ENCODE peak calls at places on chromosomes 3 and 15, in seven cellular contexts. One of them, this sample, is unnamed.

GRCh38 chr3:21290557-21290956 is 460.5 kb downstream of the ZNF385D start:
- DNase-seq in IMR-90: no peak
- DNase-seq in CD8-positive, alpha-beta memory T cell: no peak
- DNase-seq in GM23338: peak
- DNase-seq in heart left ventricle: no peak
- DNase-seq in GM23248: no peak
- DNase-seq in BJ: no peak
- DNase-seq in this sample: no peak

GRCh38 chr15:38271895-38272294 is 19.3 kb downstream of the SPRED1 start:
- DNase-seq in IMR-90: no peak
- DNase-seq in GM23338: no peak
- DNase-seq in CD8-positive, alpha-beta memory T cell: no peak
- DNase-seq in GM23248: no peak
- DNase-seq in BJ: no peak
- DNase-seq in heart left ventricle: no peak
- DNase-seq in this sample: no peak

GRCh38 chr3:160400631-160401150 is 1.2 kb downstream of the SMC4 start:
- DNase-seq in BJ: no peak
- DNase-seq in IMR-90: no peak
- DNase-seq in GM23338: peak
- DNase-seq in CD8-positive, alpha-beta memory T cell: peak
- DNase-seq in GM23248: peak
- DNase-seq in heart left ventricle: peak
- DNase-seq in this sample: no peak

GRCh38 chr3:126731044-126731443 is 27.0 kb downstream of the CHCHD6 start:
- DNase-seq in GM23248: no peak
- DNase-seq in IMR-90: no peak
- DNase-seq in GM23338: no peak
- DNase-seq in CD8-positive, alpha-beta memory T cell: no peak
- DNase-seq in BJ: no peak
- DNase-seq in heart left ventricle: no peak
- DNase-seq in this sample: no peak

GRCh38 chr15:49370782-49371181 is 52.3 kb upstream of the FGF7 start:
- DNase-seq in GM23248: peak
- DNase-seq in BJ: no peak
- DNase-seq in heart left ventricle: no peak
- DNase-seq in IMR-90: peak
- DNase-seq in CD8-positive, alpha-beta memory T cell: no peak
- DNase-seq in GM23338: no peak
- DNase-seq in this sample: peak

GRCh38 chr15:51128701-51129100 is 34.0 kb upstream of the TNFAIP8L3 start:
- DNase-seq in BJ: no peak
- DNase-seq in GM23338: no peak
- DNase-seq in heart left ventricle: no peak
- DNase-seq in IMR-90: peak
- DNase-seq in GM23248: peak
- DNase-seq in CD8-positive, alpha-beta memory T cell: no peak
- DNase-seq in this sample: no peak

GRCh38 chr15:71295242-71296031 is 180.2 kb downstream of the THSD4 start:
- DNase-seq in heart left ventricle: no peak
- DNase-seq in GM23248: peak
- DNase-seq in IMR-90: peak
- DNase-seq in GM23338: no peak
- DNase-seq in BJ: peak
- DNase-seq in CD8-positive, alpha-beta memory T cell: no peak
- DNase-seq in this sample: peak

GRCh38 chr15:63979227-63979793 is 67.0 kb downstream of the DAPK2 start:
- DNase-seq in IMR-90: no peak
- DNase-seq in CD8-positive, alpha-beta memory T cell: no peak
- DNase-seq in GM23338: no peak
- DNase-seq in heart left ventricle: no peak
- DNase-seq in GM23248: peak
- DNase-seq in BJ: no peak
- DNase-seq in this sample: peak

GRCh38 chr15:77291107-77291506 is 128.8 kb downstream of the PEAK1 start:
- DNase-seq in BJ: no peak
- DNase-seq in IMR-90: no peak
- DNase-seq in GM23338: no peak
- DNase-seq in CD8-positive, alpha-beta memory T cell: no peak
- DNase-seq in GM23248: no peak
- DNase-seq in heart left ventricle: no peak
- DNase-seq in this sample: no peak

GRCh38 chr3:134627831-134628230 is 23.0 kb downstream of the KY start:
- DNase-seq in GM23248: peak
- DNase-seq in CD8-positive, alpha-beta memory T cell: no peak
- DNase-seq in GM23338: no peak
- DNase-seq in heart left ventricle: no peak
- DNase-seq in IMR-90: peak
- DNase-seq in BJ: no peak
- DNase-seq in this sample: no peak

GRCh38 chr15:28985691-28986090 is 99.9 kb downstream of the APBA2 start:
- DNase-seq in CD8-positive, alpha-beta memory T cell: no peak
- DNase-seq in GM23248: no peak
- DNase-seq in BJ: no peak
- DNase-seq in heart left ventricle: no peak
- DNase-seq in IMR-90: no peak
- DNase-seq in GM23338: no peak
- DNase-seq in this sample: no peak

GRCh38 chr3:151925876-151926275 is 52.4 kb downstream of the SUCNR1 start:
- DNase-seq in BJ: peak
- DNase-seq in CD8-positive, alpha-beta memory T cell: no peak
- DNase-seq in GM23338: no peak
- DNase-seq in heart left ventricle: no peak
- DNase-seq in GM23248: peak
- DNase-seq in IMR-90: peak
- DNase-seq in this sample: peak

GRCh38 chr3:1600700-1601418 is 497.8 kb upstream of the CNTN4 start:
- DNase-seq in heart left ventricle: no peak
- DNase-seq in CD8-positive, alpha-beta memory T cell: no peak
- DNase-seq in GM23248: no peak
- DNase-seq in GM23338: no peak
- DNase-seq in IMR-90: no peak
- DNase-seq in BJ: no peak
- DNase-seq in this sample: no peak

GRCh38 chr3:49172616-49173041 is 1.2 kb downstream of the KLHDC8B start:
- DNase-seq in BJ: no peak
- DNase-seq in GM23248: peak
- DNase-seq in heart left ventricle: no peak
- DNase-seq in GM23338: no peak
- DNase-seq in CD8-positive, alpha-beta memory T cell: no peak
- DNase-seq in IMR-90: no peak
- DNase-seq in this sample: no peak

GRCh38 chr15:98903377-98904018 is 104.1 kb downstream of the PGPEP1L start:
- DNase-seq in IMR-90: peak
- DNase-seq in heart left ventricle: no peak
- DNase-seq in BJ: no peak
- DNase-seq in GM23248: peak
- DNase-seq in GM23338: no peak
- DNase-seq in CD8-positive, alpha-beta memory T cell: no peak
- DNase-seq in this sample: peak

GRCh38 chr3:135915206-135915605 is 50.3 kb upstream of the PPP2R3A start:
- DNase-seq in IMR-90: no peak
- DNase-seq in GM23248: no peak
- DNase-seq in CD8-positive, alpha-beta memory T cell: no peak
- DNase-seq in GM23338: no peak
- DNase-seq in BJ: no peak
- DNase-seq in heart left ventricle: no peak
- DNase-seq in this sample: no peak

GRCh38 chr3:65953881-65954733 is 84.6 kb downstream of the MAGI1 start:
- DNase-seq in GM23338: peak
- DNase-seq in GM23248: no peak
- DNase-seq in IMR-90: no peak
- DNase-seq in heart left ventricle: no peak
- DNase-seq in BJ: no peak
- DNase-seq in CD8-positive, alpha-beta memory T cell: no peak
- DNase-seq in this sample: no peak

GRCh38 chr15:52180196-52180835 is 10.9 kb downstream of the GNB5 start:
- DNase-seq in IMR-90: no peak
- DNase-seq in CD8-positive, alpha-beta memory T cell: peak
- DNase-seq in GM23248: peak
- DNase-seq in heart left ventricle: no peak
- DNase-seq in BJ: no peak
- DNase-seq in GM23338: no peak
- DNase-seq in this sample: no peak

GRCh38 chr3:81936817-81937216 is 175.4 kb upstream of the GBE1 start:
- DNase-seq in IMR-90: no peak
- DNase-seq in GM23338: no peak
- DNase-seq in BJ: no peak
- DNase-seq in heart left ventricle: no peak
- DNase-seq in CD8-positive, alpha-beta memory T cell: no peak
- DNase-seq in GM23248: no peak
- DNase-seq in this sample: no peak

GRCh38 chr3:188526057-188526456 is 372.1 kb downstream of the LPP start:
- DNase-seq in CD8-positive, alpha-beta memory T cell: no peak
- DNase-seq in GM23338: no peak
- DNase-seq in BJ: no peak
- DNase-seq in GM23248: peak
- DNase-seq in IMR-90: peak
- DNase-seq in heart left ventricle: no peak
- DNase-seq in this sample: no peak

GRCh38 chr3:86948840-86949239 is 42.1 kb downstream of the VGLL3 start:
- DNase-seq in CD8-positive, alpha-beta memory T cell: no peak
- DNase-seq in GM23338: no peak
- DNase-seq in IMR-90: peak
- DNase-seq in heart left ventricle: no peak
- DNase-seq in GM23248: peak
- DNase-seq in BJ: peak
- DNase-seq in this sample: peak

GRCh38 chr3:90092994-90093393 is 985.6 kb downstream of the EPHA3 start:
- DNase-seq in GM23338: peak
- DNase-seq in BJ: no peak
- DNase-seq in CD8-positive, alpha-beta memory T cell: no peak
- DNase-seq in GM23248: peak
- DNase-seq in heart left ventricle: no peak
- DNase-seq in IMR-90: peak
- DNase-seq in this sample: peak

GRCh38 chr15:31486906-31487695 is 160.5 kb downstream of the KLF13 start:
- DNase-seq in IMR-90: no peak
- DNase-seq in GM23248: no peak
- DNase-seq in heart left ventricle: no peak
- DNase-seq in CD8-positive, alpha-beta memory T cell: no peak
- DNase-seq in BJ: no peak
- DNase-seq in GM23338: no peak
- DNase-seq in this sample: no peak

GRCh38 chr3:195209836-195210551 is 61.0 kb downstream of the XXYLT1 start:
- DNase-seq in heart left ventricle: peak
- DNase-seq in CD8-positive, alpha-beta memory T cell: no peak
- DNase-seq in GM23248: peak
- DNase-seq in BJ: no peak
- DNase-seq in GM23338: no peak
- DNase-seq in IMR-90: peak
- DNase-seq in this sample: no peak

GRCh38 chr15:59685737-59686297 is 3.3 kb downstream of the BNIP2 start:
- DNase-seq in BJ: no peak
- DNase-seq in CD8-positive, alpha-beta memory T cell: no peak
- DNase-seq in GM23338: no peak
- DNase-seq in GM23248: peak
- DNase-seq in heart left ventricle: no peak
- DNase-seq in IMR-90: peak
- DNase-seq in this sample: no peak
- H3K4me3 ChIP-seq in BJ: no peak
- H3K4me3 ChIP-seq in CD8-positive, alpha-beta memory T cell: no peak
- H3K4me3 ChIP-seq in GM23338: no peak
- H3K4me3 ChIP-seq in GM23248: peak
- H3K4me3 ChIP-seq in heart left ventricle: no peak
- H3K4me3 ChIP-seq in IMR-90: no peak
- H3K4me3 ChIP-seq in this sample: no peak

GRCh38 chr15:82804575-82804949 is 1.3 kb downstream of the FSD2 start:
- DNase-seq in GM23248: no peak
- DNase-seq in IMR-90: no peak
- DNase-seq in CD8-positive, alpha-beta memory T cell: no peak
- DNase-seq in BJ: no peak
- DNase-seq in heart left ventricle: no peak
- DNase-seq in GM23338: no peak
- DNase-seq in this sample: no peak
- H3K4me3 ChIP-seq in GM23248: no peak
- H3K4me3 ChIP-seq in IMR-90: no peak
- H3K4me3 ChIP-seq in CD8-positive, alpha-beta memory T cell: no peak
- H3K4me3 ChIP-seq in BJ: no peak
- H3K4me3 ChIP-seq in heart left ventricle: peak
- H3K4me3 ChIP-seq in GM23338: no peak
- H3K4me3 ChIP-seq in this sample: no peak

GRCh38 chr3:37200141-37200540 is 25.8 kb upstream of the LRRFIP2 start:
- DNase-seq in BJ: no peak
- DNase-seq in GM23248: no peak
- DNase-seq in GM23338: no peak
- DNase-seq in IMR-90: no peak
- DNase-seq in CD8-positive, alpha-beta memory T cell: no peak
- DNase-seq in heart left ventricle: no peak
- DNase-seq in this sample: no peak

GRCh38 chr3:37198547-37198946 is 24.2 kb upstream of the LRRFIP2 start:
- DNase-seq in heart left ventricle: no peak
- DNase-seq in GM23338: no peak
- DNase-seq in CD8-positive, alpha-beta memory T cell: no peak
- DNase-seq in GM23248: no peak
- DNase-seq in IMR-90: no peak
- DNase-seq in BJ: no peak
- DNase-seq in this sample: no peak

GRCh38 chr3:37194533-37194932 is 20.2 kb upstream of the LRRFIP2 start:
- DNase-seq in GM23338: no peak
- DNase-seq in heart left ventricle: no peak
- DNase-seq in GM23248: no peak
- DNase-seq in BJ: no peak
- DNase-seq in IMR-90: no peak
- DNase-seq in CD8-positive, alpha-beta memory T cell: no peak
- DNase-seq in this sample: no peak

GRCh38 chr3:37198996-37199395 is 24.6 kb upstream of the LRRFIP2 start:
- DNase-seq in GM23338: no peak
- DNase-seq in heart left ventricle: no peak
- DNase-seq in CD8-positive, alpha-beta memory T cell: no peak
- DNase-seq in BJ: no peak
- DNase-seq in IMR-90: peak
- DNase-seq in GM23248: peak
- DNase-seq in this sample: no peak

DNA sequence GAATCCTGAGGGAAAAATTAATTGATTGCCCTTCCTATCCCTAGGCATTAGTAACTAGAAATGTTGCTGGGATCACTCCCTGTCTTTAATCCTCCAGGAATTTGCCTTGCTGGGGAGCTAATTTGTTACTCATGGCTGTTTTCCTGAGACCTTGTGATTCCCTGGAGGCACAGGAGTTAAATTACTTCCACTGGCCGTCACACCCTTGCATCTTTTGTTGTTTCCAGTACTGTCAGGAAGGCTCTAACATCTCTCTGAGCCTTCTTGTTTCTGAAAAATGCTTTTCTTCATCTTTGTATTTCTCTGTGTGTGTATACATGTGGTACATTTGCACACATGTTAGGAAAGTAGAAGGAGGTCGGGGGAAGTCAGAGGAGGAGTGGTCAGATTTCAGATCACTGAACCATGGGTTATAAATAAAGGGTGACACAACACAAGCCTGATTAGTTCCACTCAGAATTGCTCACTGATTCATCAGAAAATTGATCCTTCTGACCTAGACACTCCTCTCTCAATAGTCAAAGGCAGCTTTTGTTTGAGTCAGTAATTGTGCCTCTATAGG is 23.5 kb upstream of the LRRFIP2 start:
- DNase-seq in GM23248: peak
- DNase-seq in BJ: peak
- DNase-seq in CD8-positive, alpha-beta memory T cell: no peak
- DNase-seq in IMR-90: peak
- DNase-seq in GM23338: no peak
- DNase-seq in heart left ventricle: no peak
- DNase-seq in this sample: peak
- H3K4me3 ChIP-seq in GM23248: no peak
- H3K4me3 ChIP-seq in BJ: no peak
- H3K4me3 ChIP-seq in CD8-positive, alpha-beta memory T cell: no peak
- H3K4me3 ChIP-seq in IMR-90: no peak
- H3K4me3 ChIP-seq in GM23338: no peak
- H3K4me3 ChIP-seq in heart left ventricle: no peak
- H3K4me3 ChIP-seq in this sample: no peak

GRCh38 chr3:17138246-17139039 is 253.7 kb downstream of the PLCL2 start:
- DNase-seq in GM23248: no peak
- DNase-seq in CD8-positive, alpha-beta memory T cell: no peak
- DNase-seq in IMR-90: no peak
- DNase-seq in heart left ventricle: no peak
- DNase-seq in GM23338: no peak
- DNase-seq in BJ: no peak
- DNase-seq in this sample: no peak
- H3K4me3 ChIP-seq in GM23248: no peak
- H3K4me3 ChIP-seq in CD8-positive, alpha-beta memory T cell: no peak
- H3K4me3 ChIP-seq in IMR-90: no peak
- H3K4me3 ChIP-seq in heart left ventricle: no peak
- H3K4me3 ChIP-seq in GM23338: no peak
- H3K4me3 ChIP-seq in BJ: no peak
- H3K4me3 ChIP-seq in this sample: no peak